ENCODE peak calls at places on chromosomes 16 and 17, in five cellular contexts. One of them, this sample, is unnamed.

GRCh38 chr16:58425245-58425644 is 33.0 kb downstream of the GINS3 start:
- DNase-seq in adrenal gland: no peak
- DNase-seq in GM13976: no peak
- DNase-seq in GM12865: no peak
- DNase-seq in neural crest cell: no peak
- DNase-seq in this sample: no peak

GRCh38 chr16:51051671-51052070 is 99.4 kb downstream of the SALL1 start:
- DNase-seq in adrenal gland: no peak
- DNase-seq in GM13976: no peak
- DNase-seq in GM12865: no peak
- DNase-seq in neural crest cell: no peak
- DNase-seq in this sample: no peak

GRCh38 chr17:15456486-15456885 is 10.9 kb downstream of the CDRT4 start:
- DNase-seq in adrenal gland: no peak
- DNase-seq in GM13976: no peak
- DNase-seq in GM12865: no peak
- DNase-seq in neural crest cell: no peak
- DNase-seq in this sample: no peak

GRCh38 chr16:57615813-57616212 is 12.6 kb upstream of the ADGRG1 start:
- DNase-seq in adrenal gland: peak
- DNase-seq in GM13976: no peak
- DNase-seq in GM12865: no peak
- DNase-seq in neural crest cell: no peak
- DNase-seq in this sample: no peak

GRCh38 chr17:39235555-39236221 is 9.9 kb upstream of the STAC2 start:
- DNase-seq in adrenal gland: peak
- DNase-seq in GM13976: peak
- DNase-seq in GM12865: peak
- DNase-seq in neural crest cell: no peak
- DNase-seq in this sample: no peak

GRCh38 chr16:56329887-56330286 is 95.5 kb downstream of the AMFR start:
- DNase-seq in adrenal gland: no peak
- DNase-seq in GM13976: no peak
- DNase-seq in GM12865: no peak
- DNase-seq in neural crest cell: no peak
- DNase-seq in this sample: no peak

GRCh38 chr17:44350733-44351226 is 5.7 kb downstream of the GRN start:
- DNase-seq in adrenal gland: peak
- DNase-seq in GM13976: peak
- DNase-seq in GM12865: peak
- DNase-seq in neural crest cell: peak
- DNase-seq in this sample: peak

GRCh38 chr17:40563371-40564052 is 1.8 kb downstream of the CCR7 start:
- DNase-seq in adrenal gland: no peak
- DNase-seq in GM13976: peak
- DNase-seq in GM12865: peak
- DNase-seq in neural crest cell: no peak
- DNase-seq in this sample: no peak

GRCh38 chr16:22353933-22354541 is 20.4 kb downstream of the CDR2 start:
- DNase-seq in adrenal gland: no peak
- DNase-seq in GM13976: no peak
- DNase-seq in GM12865: no peak
- DNase-seq in neural crest cell: no peak
- DNase-seq in this sample: no peak

GRCh38 chr16:83330251-83330650 is 477.5 kb upstream of the HSBP1 start:
- DNase-seq in adrenal gland: no peak
- DNase-seq in GM13976: no peak
- DNase-seq in GM12865: no peak
- DNase-seq in neural crest cell: no peak
- DNase-seq in this sample: no peak

GRCh38 chr16:66968847-66969246 is 7.8 kb downstream of the CES3 start:
- DNase-seq in adrenal gland: peak
- DNase-seq in GM13976: no peak
- DNase-seq in GM12865: no peak
- DNase-seq in neural crest cell: no peak
- DNase-seq in this sample: no peak

GRCh38 chr17:35159926-35160325 is 12.3 kb downstream of the UNC45B start:
- DNase-seq in adrenal gland: no peak
- DNase-seq in GM13976: no peak
- DNase-seq in GM12865: no peak
- DNase-seq in neural crest cell: no peak
- DNase-seq in this sample: no peak

GRCh38 chr17:15651583-15652110 is 32.1 kb upstream of the FBXW10B start:
- DNase-seq in adrenal gland: peak
- DNase-seq in GM13976: peak
- DNase-seq in GM12865: peak
- DNase-seq in neural crest cell: peak
- DNase-seq in this sample: no peak

GRCh38 chr17:73305845-73306836 is 5.7 kb downstream of the CDC42EP4 start:
- DNase-seq in adrenal gland: no peak
- DNase-seq in GM13976: no peak
- DNase-seq in GM12865: no peak
- DNase-seq in neural crest cell: no peak
- DNase-seq in this sample: no peak

GRCh38 chr16:66324785-66325184 is 41.7 kb upstream of the CDH5 start:
- DNase-seq in adrenal gland: peak
- DNase-seq in GM13976: no peak
- DNase-seq in GM12865: no peak
- DNase-seq in neural crest cell: peak
- DNase-seq in this sample: no peak

GRCh38 chr16:59848314-59848713 is 1114.2 kb upstream of the GOT2 start:
- DNase-seq in adrenal gland: no peak
- DNase-seq in GM13976: no peak
- DNase-seq in GM12865: no peak
- DNase-seq in neural crest cell: no peak
- DNase-seq in this sample: no peak

GRCh38 chr17:17243163-17243562 is 6.2 kb upstream of the FLCN start:
- DNase-seq in adrenal gland: no peak
- DNase-seq in GM13976: no peak
- DNase-seq in GM12865: no peak
- DNase-seq in neural crest cell: no peak
- DNase-seq in this sample: no peak

GRCh38 chr17:41655611-41656111 is 31.3 kb upstream of the KRT17 start:
- DNase-seq in adrenal gland: no peak
- DNase-seq in GM13976: no peak
- DNase-seq in GM12865: no peak
- DNase-seq in neural crest cell: no peak
- DNase-seq in this sample: no peak

GRCh38 chr16:70523013-70523620 is at the start of gene COG4:
- DNase-seq in adrenal gland: peak
- DNase-seq in GM13976: peak
- DNase-seq in GM12865: peak
- DNase-seq in neural crest cell: peak
- DNase-seq in this sample: peak

GRCh38 chr16:16124438-16124837 is 98.9 kb downstream of the ABCC6 start:
- DNase-seq in adrenal gland: no peak
- DNase-seq in GM13976: no peak
- DNase-seq in GM12865: no peak
- DNase-seq in neural crest cell: no peak
- DNase-seq in this sample: no peak

GRCh38 chr16:58464047-58464915 is 35.7 kb upstream of the NDRG4 start:
- DNase-seq in adrenal gland: peak
- DNase-seq in GM13976: peak
- DNase-seq in GM12865: no peak
- DNase-seq in neural crest cell: no peak
- DNase-seq in this sample: peak

GRCh38 chr17:3667366-3668278 is 756 bp downstream of the TAX1BP3 start:
- DNase-seq in adrenal gland: peak
- DNase-seq in GM13976: no peak
- DNase-seq in GM12865: peak
- DNase-seq in neural crest cell: peak
- DNase-seq in this sample: peak

GRCh38 chr17:65027305-65027704 is 29.2 kb downstream of the GNA13 start:
- DNase-seq in adrenal gland: no peak
- DNase-seq in GM13976: peak
- DNase-seq in GM12865: peak
- DNase-seq in neural crest cell: peak
- DNase-seq in this sample: no peak

GRCh38 chr17:13575466-13575865 is 26.3 kb downstream of the HS3ST3A1 start:
- DNase-seq in adrenal gland: no peak
- DNase-seq in GM13976: no peak
- DNase-seq in GM12865: no peak
- DNase-seq in neural crest cell: no peak
- DNase-seq in this sample: no peak

GRCh38 chr16:47611042-47611441 is 149.9 kb downstream of the PHKB start:
- DNase-seq in adrenal gland: no peak
- DNase-seq in GM13976: no peak
- DNase-seq in GM12865: no peak
- DNase-seq in neural crest cell: no peak
- DNase-seq in this sample: no peak

DNA sequence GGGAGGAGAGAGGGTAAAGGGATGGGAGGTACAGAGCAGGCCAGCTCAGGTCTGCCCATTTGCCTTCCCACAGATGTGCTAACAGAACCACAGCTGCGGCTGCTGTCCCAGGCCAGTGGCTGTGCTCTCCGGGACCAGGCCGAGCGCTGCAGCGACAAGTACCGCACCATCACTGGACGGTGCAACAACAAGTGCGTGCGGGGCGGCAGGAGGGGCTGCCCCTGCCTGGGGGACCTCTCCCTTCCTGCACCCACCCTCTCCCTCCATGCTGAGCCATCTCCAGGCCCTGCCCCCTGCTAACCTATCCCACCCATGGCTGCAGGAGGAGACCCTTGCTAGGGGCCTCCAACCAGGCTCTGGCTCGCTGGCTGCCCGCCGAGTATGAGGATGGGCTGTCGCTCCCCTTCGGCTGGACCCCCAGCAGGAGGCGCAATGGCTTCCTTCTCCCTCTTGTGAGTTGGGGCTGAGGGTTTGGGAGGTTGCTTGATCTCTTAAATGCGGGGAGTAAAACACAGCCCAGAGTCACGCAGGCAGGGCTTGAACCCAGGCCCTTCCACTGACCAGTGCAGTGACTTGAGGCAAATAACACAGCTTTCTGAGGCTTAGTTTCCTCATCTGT is 1.2 kb downstream of the EPX start:
- DNase-seq in adrenal gland: no peak
- DNase-seq in GM13976: no peak
- DNase-seq in GM12865: no peak
- DNase-seq in neural crest cell: no peak
- DNase-seq in this sample: no peak
- TF ChIP-seq CTCF in adrenal gland: no peak
- TF ChIP-seq CTCF in GM13976: no peak
- TF ChIP-seq CTCF in GM12865: no peak
- TF ChIP-seq CTCF in neural crest cell: no peak
- TF ChIP-seq CTCF in this sample: no peak

GRCh38 chr17:76034433-76035185 is 7.5 kb upstream of the EVPL start:
- DNase-seq in adrenal gland: no peak
- DNase-seq in GM13976: no peak
- DNase-seq in GM12865: no peak
- DNase-seq in neural crest cell: no peak
- DNase-seq in this sample: no peak

GRCh38 chr17:76036497-76037380 is 9.6 kb upstream of the EVPL start:
- DNase-seq in adrenal gland: no peak
- DNase-seq in GM13976: no peak
- DNase-seq in GM12865: no peak
- DNase-seq in neural crest cell: no peak
- DNase-seq in this sample: no peak

GRCh38 chr17:76032780-76033108 is 5.6 kb upstream of the EVPL start:
- DNase-seq in adrenal gland: no peak
- DNase-seq in GM13976: no peak
- DNase-seq in GM12865: no peak
- DNase-seq in neural crest cell: no peak
- DNase-seq in this sample: no peak

GRCh38 chr17:76033139-76033538 is 6.0 kb upstream of the EVPL start:
- DNase-seq in adrenal gland: no peak
- DNase-seq in GM13976: no peak
- DNase-seq in GM12865: no peak
- DNase-seq in neural crest cell: no peak
- DNase-seq in this sample: no peak

DNA sequence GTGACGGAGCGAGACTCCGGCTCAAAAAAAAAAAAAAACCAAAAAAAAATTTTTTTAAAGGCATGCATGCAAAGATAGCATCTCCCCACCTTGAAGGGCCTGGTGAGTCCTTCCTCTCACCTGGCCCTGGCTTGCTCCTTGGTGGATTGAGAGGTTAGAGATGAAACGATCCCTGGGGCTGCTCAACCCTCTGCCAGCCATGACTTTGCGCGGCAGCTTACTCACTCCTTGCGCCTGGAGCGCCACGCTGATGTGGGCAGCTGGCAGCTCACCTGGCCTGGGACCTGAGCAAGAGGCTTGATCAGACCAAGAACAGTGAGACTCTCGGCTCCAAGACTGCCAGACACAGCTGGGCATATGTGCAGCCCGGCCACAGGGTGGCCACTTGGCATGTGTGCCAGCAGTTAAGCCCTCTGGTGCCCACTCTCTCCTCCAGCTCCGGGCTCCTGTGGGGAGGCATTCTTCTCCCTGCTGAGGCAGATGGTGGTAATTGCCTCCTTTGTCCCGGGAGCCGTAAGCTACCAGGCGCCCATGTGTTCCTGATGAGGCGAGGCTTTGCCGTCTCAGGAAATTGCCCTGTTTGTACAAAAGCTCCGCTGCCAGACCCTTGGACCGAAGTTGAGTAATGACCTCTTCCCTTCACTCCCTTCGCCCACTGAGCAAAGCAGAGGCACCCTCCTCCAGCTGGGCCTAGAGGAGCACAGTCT is 5.1 kb upstream of the EVPL start:
- DNase-seq in adrenal gland: no peak
- DNase-seq in GM13976: no peak
- DNase-seq in GM12865: no peak
- DNase-seq in neural crest cell: no peak
- DNase-seq in this sample: no peak
- TF ChIP-seq CTCF in adrenal gland: no peak
- TF ChIP-seq CTCF in GM13976: no peak
- TF ChIP-seq CTCF in GM12865: no peak
- TF ChIP-seq CTCF in neural crest cell: no peak
- TF ChIP-seq CTCF in this sample: no peak

DNA sequence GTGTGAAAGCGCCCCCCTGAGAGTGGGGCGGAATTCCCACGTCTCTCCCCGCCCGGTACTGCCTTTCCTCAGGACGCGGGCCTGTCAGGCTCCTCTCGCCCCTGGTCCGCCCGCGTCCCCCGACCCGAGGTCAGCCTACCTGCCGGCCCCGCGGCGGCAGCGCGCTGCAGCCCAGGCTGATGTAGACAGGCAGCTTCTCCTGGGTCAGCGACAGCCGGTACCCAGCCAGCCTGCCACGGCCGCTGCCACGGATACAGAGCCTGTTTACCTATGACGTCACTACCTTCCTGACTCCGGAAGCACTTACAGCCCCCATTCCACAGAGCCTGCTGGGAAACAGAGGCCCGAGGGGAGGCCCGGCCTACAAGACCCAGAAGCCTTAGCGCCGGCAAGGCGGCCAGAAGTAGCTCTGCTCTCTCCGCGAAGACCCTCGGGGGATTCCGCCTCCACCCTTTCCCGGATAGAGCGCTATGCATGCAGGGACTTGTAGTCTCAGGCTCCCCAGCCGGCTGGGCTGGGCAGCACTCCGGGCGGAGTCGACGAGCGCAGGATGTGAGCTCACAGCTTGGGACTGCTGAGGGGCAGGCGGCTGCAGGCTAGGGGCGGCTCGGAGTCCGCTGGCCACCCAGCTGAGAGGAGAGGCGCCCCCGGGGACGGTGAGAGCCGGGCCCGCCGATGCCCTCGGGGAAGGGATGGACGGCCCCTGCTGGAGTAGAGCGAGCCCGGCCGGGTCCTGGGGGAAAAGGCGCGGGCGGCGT is at the start of the genes IFT20 and TNFAIP1:
- DNase-seq in adrenal gland: peak
- DNase-seq in GM13976: peak
- DNase-seq in GM12865: peak
- DNase-seq in neural crest cell: peak
- DNase-seq in this sample: peak
- TF ChIP-seq CTCF in adrenal gland: no peak
- TF ChIP-seq CTCF in GM13976: no peak
- TF ChIP-seq CTCF in GM12865: no peak
- TF ChIP-seq CTCF in neural crest cell: no peak
- TF ChIP-seq CTCF in this sample: no peak

GRCh38 chr17:78138204-78139060 is 7.8 kb upstream of the C17orf99 start:
- DNase-seq in adrenal gland: no peak
- DNase-seq in GM13976: no peak
- DNase-seq in GM12865: no peak
- DNase-seq in neural crest cell: no peak
- DNase-seq in this sample: no peak
- TF ChIP-seq CTCF in adrenal gland: no peak
- TF ChIP-seq CTCF in GM13976: no peak
- TF ChIP-seq CTCF in GM12865: no peak
- TF ChIP-seq CTCF in neural crest cell: no peak
- TF ChIP-seq CTCF in this sample: no peak

This sample was measured in progenitor cell of endocrine pancreas.